ENCODE peak calls at places on chromosome 17, in four cellular contexts. B is adrenal gland, V is GF-D8, X is astrocyte of the spinal cord. J is an unnamed sample.

GRCh38 chr17:36550491-36551417 is 6.0 kb downstream of the GGNBP2 start:
- DNase-seq in B (no peak), V (no peak), X (no peak), J (no peak)

GRCh38 chr17:986322-986929 is 6.8 kb upstream of the NXN start:
- DNase-seq in B (no peak), V (no peak), X (no peak), J (no peak)

GRCh38 chr17:78332991-78333390 is 26.9 kb downstream of the SOCS3 start:
- DNase-seq in B (no peak), V (no peak), X (no peak), J (no peak)

GRCh38 chr17:73341350-73342056 is 29.7 kb upstream of the CDC42EP4 start:
- DNase-seq in B (no peak), V (no peak), X (no peak), J (peak)

GRCh38 chr17:40490289-40490853 is 11.1 kb downstream of the TNS4 start:
- DNase-seq in B (peak), V (no peak), X (peak), J (peak)

GRCh38 chr17:77184474-77184873 is 43.7 kb downstream of the SEC14L1 start:
- DNase-seq in B (peak), V (no peak), X (peak), J (no peak)

GRCh38 chr17:1541367-1541904 is 21.2 kb downstream of the PITPNA start:
- DNase-seq in B (no peak), V (no peak), X (no peak), J (no peak)

GRCh38 chr17:78974635-78975591 is 4.8 kb downstream of the LGALS3BP start:
- DNase-seq in B (peak), V (peak), X (peak), J (peak)

GRCh38 chr17:48074322-48075054 is 26.3 kb downstream of the NFE2L1 start:
- DNase-seq in B (peak), V (peak), X (peak), J (peak)

GRCh38 chr17:47615766-47616424 is 33.8 kb upstream of the KPNB1 start:
- DNase-seq in B (no peak), V (no peak), X (peak), J (peak)

GRCh38 chr17:81371910-81372760 is 23.1 kb upstream of the BAHCC1 start:
- DNase-seq in B (peak), V (no peak), X (no peak), J (no peak)

GRCh38 chr17:50056217-50056960 is 479 bp downstream of the ITGA3 start:
- DNase-seq in B (peak), V (no peak), X (peak), J (peak)